ENCODE peak calls at places on chromosomes 4 and X, in seven cellular contexts. Z is SJSA1; F is NT2/D1; S is psoas muscle; C is CD8-positive, alpha-beta memory T cell; G is mucosa of descending colon; Q is mesenchymal stem cell. J is an unnamed sample.

GRCh38 chrX:154607370-154607769 is 11.7 kb downstream of the CTAG1B start:
- DNase-seq in Z (no peak), F (no peak), S (no peak), C (no peak), G (no peak), Q (no peak), J (no peak)

GRCh38 chr4:41207330-41207831 is 7.0 kb downstream of the APBB2 start:
- DNase-seq in Z (no peak), F (no peak), S (peak; percentile 59), C (no peak), G (no peak), Q (peak; percentile 28), J (no peak)

GRCh38 chr4:29276150-29276549 is 1444.0 kb upstream of the PCDH7 start:
- DNase-seq in Z (no peak), F (no peak), S (no peak), C (no peak), G (no peak), Q (no peak), J (no peak)

GRCh38 chrX:130108647-130109428 is 1.5 kb downstream of the ELF4 start:
- DNase-seq in Z (peak; percentile 50), F (no peak), S (peak; percentile 47), C (no peak), G (peak; percentile 78), Q (no peak), J (peak; percentile 40)

GRCh38 chr4:4216261-4216660 is 10.5 kb downstream of the OTOP1 start:
- DNase-seq in Z (no peak), F (no peak), S (no peak), C (no peak), G (no peak), Q (no peak), J (no peak)

GRCh38 chr4:186881521-186882220 is 158.0 kb upstream of the FAT1 start:
- DNase-seq in Z (peak; percentile 43), F (no peak), S (no peak), C (no peak), G (no peak), Q (peak; percentile 65), J (no peak)

GRCh38 chr4:141486375-141486997 is 149.9 kb upstream of the IL15 start:
- DNase-seq in Z (no peak), F (no peak), S (no peak), C (no peak), G (no peak), Q (peak; percentile 25), J (peak; percentile 18)

GRCh38 chr4:131388277-131388676 is 1760.8 kb upstream of the PCDH10 start:
- DNase-seq in Z (no peak), F (no peak), S (no peak), C (no peak), G (no peak), Q (no peak), J (no peak)

GRCh38 chrX:97597954-97598353 is 714.2 kb downstream of the RPA4 start:
- DNase-seq in Z (no peak), F (peak; percentile 30), S (no peak), C (no peak), G (no peak), Q (no peak), J (peak; percentile 62)

GRCh38 chr4:81465668-81466357 is 5.9 kb downstream of the RASGEF1B start:
- DNase-seq in Z (no peak), F (no peak), S (no peak), C (no peak), G (no peak), Q (no peak), J (no peak)

GRCh38 chr4:139761461-139761860 is 95.8 kb downstream of the MGST2 start:
- DNase-seq in Z (peak; percentile 4), F (peak; percentile 15), S (no peak), C (no peak), G (no peak), Q (peak; percentile 42), J (peak; percentile 49)

GRCh38 chrX:154486052-154486395 is 391 bp downstream of the UBL4A start:
- DNase-seq in Z (peak; percentile 28), F (no peak), S (peak; percentile 54), C (peak; percentile 36), G (peak; percentile 58), Q (no peak), J (no peak)

GRCh38 chr4:374298-375160 is 36.9 kb downstream of the ZNF141 start:
- DNase-seq in Z (no peak), F (no peak), S (no peak), C (no peak), G (no peak), Q (no peak), J (no peak)

GRCh38 chrX:29478336-29479069 is 736.9 kb upstream of the MAGEB2 start:
- DNase-seq in Z (peak; percentile 2), F (peak; percentile 38), S (no peak), C (no peak), G (no peak), Q (peak; percentile 22), J (peak; percentile 74)

GRCh38 chr4:17616283-17616682 is 1.8 kb downstream of the MED28 start:
- DNase-seq in Z (no peak), F (no peak), S (no peak), C (no peak), G (no peak), Q (no peak), J (no peak)
- H3K36me3 ChIP-seq in Z (peaks cover 3% of the 10 kb centered on the region), F (peaks cover 57% of the 10 kb centered on the region), S (peaks cover 23% of the 10 kb centered on the region), C (peaks cover 29% of the 10 kb centered on the region), G (no peaks in the 10 kb centered on the region), Q (peaks cover 43% of the 10 kb centered on the region), J (peaks cover 27% of the 10 kb centered on the region)

GRCh38 chrX:47446971-47447370 is 36.1 kb downstream of the ZNF41 start:
- DNase-seq in Z (no peak), F (no peak), S (no peak), C (no peak), G (no peak), Q (no peak), J (no peak)
- H3K36me3 ChIP-seq in Z (peaks cover 10% of the 10 kb centered on the region), F (peaks cover 41% of the 10 kb centered on the region), S (peaks cover 34% of the 10 kb centered on the region), C (peaks cover 21% of the 10 kb centered on the region), G (no peaks in the 10 kb centered on the region), Q (peaks cover 39% of the 10 kb centered on the region), J (peaks cover 26% of the 10 kb centered on the region)

DNA sequence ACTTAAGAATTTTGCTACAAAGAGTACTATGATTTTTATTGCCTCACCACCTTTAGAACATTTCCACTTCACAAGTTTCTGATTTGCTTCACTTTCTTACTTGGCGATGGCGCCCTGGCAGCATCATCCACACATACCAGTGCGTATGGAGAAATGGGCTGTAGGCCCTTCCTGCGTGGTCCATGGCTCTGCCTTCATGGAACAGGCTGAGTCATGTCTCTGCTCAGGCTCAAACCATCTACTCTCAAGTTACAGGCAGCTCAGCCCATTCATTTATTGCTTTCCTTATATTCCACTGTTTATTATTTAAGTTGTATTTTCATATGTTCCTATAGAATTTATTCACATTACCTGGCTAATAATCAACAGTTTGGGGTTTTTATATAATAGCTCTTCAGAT is 21.1 kb downstream of the CASP3 start:
- DNase-seq in Z (no peak), F (no peak), S (no peak), C (no peak), G (no peak), Q (no peak), J (no peak)
- H3K36me3 ChIP-seq in Z (peaks cover 45% of the 10 kb centered on the region), F (peaks cover 49% of the 10 kb centered on the region), S (peaks cover 81% of the 10 kb centered on the region), C (peaks cover 27% of the 10 kb centered on the region), G (no peaks in the 10 kb centered on the region), Q (peaks cover 75% of the 10 kb centered on the region), J (peaks cover 54% of the 10 kb centered on the region)

GRCh38 chr4:88264338-88264737 is 20.0 kb downstream of the PPM1K start:
- DNase-seq in Z (no peak), F (no peak), S (no peak), C (no peak), G (no peak), Q (no peak), J (no peak)
- H3K36me3 ChIP-seq in Z (peaks cover 8% of the 10 kb centered on the region), F (peaks cover 26% of the 10 kb centered on the region), S (peaks cover 87% of the 10 kb centered on the region), C (peaks cover 36% of the 10 kb centered on the region), G (no peaks in the 10 kb centered on the region), Q (peaks cover 54% of the 10 kb centered on the region), J (no peaks in the 10 kb centered on the region)

DNA sequence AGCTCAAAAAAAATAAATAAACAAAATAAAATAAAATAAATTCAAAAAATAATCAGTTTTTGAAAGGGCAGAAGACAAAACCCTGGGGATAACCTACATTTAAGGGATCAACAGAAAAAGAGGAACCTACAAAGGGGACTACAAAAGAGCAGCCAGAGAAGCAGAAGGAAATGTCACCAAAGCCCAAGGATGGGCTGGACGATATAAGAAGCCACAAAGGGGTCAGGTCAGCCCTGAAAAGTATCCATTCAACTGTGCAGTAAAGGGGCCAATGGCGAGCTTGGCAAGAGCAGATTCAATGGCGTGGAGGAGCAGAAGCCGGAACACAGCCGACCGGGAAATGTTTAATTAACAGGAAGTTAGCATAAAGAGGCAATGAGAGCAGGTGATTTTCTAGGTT is 16.9 kb downstream of the ACOT9 start:
- DNase-seq in Z (no peak), F (no peak), S (no peak), C (no peak), G (no peak), Q (no peak), J (no peak)
- H3K36me3 ChIP-seq in Z (peaks cover 30% of the 10 kb centered on the region), F (peaks cover 70% of the 10 kb centered on the region), S (peaks cover 81% of the 10 kb centered on the region), C (no peaks in the 10 kb centered on the region), G (no peaks in the 10 kb centered on the region), Q (peaks cover 52% of the 10 kb centered on the region), J (peaks cover 10% of the 10 kb centered on the region)

GRCh38 chrX:123610915-123611314 is 121.9 kb downstream of the THOC2 start:
- DNase-seq in Z (no peak), F (no peak), S (no peak), C (no peak), G (no peak), Q (no peak), J (no peak)
- H3K36me3 ChIP-seq in Z (peaks cover 5% of the 10 kb centered on the region), F (no peaks in the 10 kb centered on the region), S (peaks cover 25% of the 10 kb centered on the region), C (no peaks in the 10 kb centered on the region), G (no peaks in the 10 kb centered on the region), Q (peaks cover 38% of the 10 kb centered on the region), J (no peaks in the 10 kb centered on the region)

DNA sequence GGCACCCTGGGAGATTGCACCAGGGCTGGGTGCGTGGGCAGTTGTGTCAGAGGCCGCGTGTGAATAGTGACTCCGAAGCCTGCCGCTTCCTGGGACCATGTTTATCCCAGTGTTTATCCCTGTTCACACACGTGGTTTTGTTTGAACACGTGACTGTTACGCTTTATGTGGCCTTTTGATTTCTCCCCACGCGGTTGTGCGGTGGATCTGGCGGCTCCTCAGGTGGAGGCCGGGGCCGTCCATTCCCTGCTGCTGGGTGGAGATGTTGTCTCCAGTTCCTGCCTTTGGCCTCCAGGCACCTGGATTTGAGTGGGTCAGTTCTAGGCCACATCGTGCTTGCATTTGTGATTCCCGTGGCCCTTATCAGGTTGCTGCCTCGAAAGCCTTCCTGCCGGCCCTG is 35.1 kb downstream of the NELFA start:
- DNase-seq in Z (no peak), F (no peak), S (no peak), C (no peak), G (no peak), Q (no peak), J (no peak)
- H3K36me3 ChIP-seq in Z (peaks cover 48% of the 10 kb centered on the region), F (peaks cover 90% of the 10 kb centered on the region), S (peaks cover 54% of the 10 kb centered on the region), C (peaks cover 9% of the 10 kb centered on the region), G (peaks cover 5% of the 10 kb centered on the region), Q (peaks cover 69% of the 10 kb centered on the region), J (peaks cover 83% of the 10 kb centered on the region)

DNA sequence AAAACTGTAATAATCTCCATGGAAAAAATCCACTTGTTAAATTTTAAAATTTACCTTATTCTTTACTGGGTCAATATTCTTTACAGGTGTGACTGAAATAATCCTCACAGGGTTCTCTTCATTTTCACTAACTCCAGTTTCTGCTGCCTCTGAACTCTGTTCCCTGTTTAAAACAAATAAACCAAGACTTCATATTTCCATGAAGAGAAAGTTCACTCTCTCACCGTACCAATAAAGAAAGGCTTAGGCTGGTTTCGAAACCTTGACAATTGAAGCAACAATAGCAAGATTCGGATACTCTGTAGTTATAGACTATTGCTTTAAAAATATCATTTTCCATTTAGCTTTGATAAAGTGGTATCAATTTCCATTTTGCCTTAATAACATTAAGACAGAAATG is 135.8 kb downstream of the PDS5A start:
- DNase-seq in Z (no peak), F (no peak), S (no peak), C (no peak), G (no peak), Q (no peak), J (no peak)
- H3K36me3 ChIP-seq in Z (peaks cover 19% of the 10 kb centered on the region), F (peaks cover 51% of the 10 kb centered on the region), S (peaks cover 89% of the 10 kb centered on the region), C (peaks cover 28% of the 10 kb centered on the region), G (no peaks in the 10 kb centered on the region), Q (peaks cover 94% of the 10 kb centered on the region), J (peaks cover 64% of the 10 kb centered on the region)

J was measured in A673.